ENCODE peak calls at places on chromosomes 2 and 18, in six cellular contexts. P is AG10803, S is heart right ventricle, U is foreskin fibroblast, F is prostate gland, T is sigmoid colon. A is an unnamed sample.

GRCh38 chr18:73043231-73044000 is 175.6 kb upstream of the NETO1 start:
- DNase-seq in P (no peak), S (no peak), U (no peak), F (no peak), T (no peak), A (no peak)

GRCh38 chr2:47309472-47309951 is 93.4 kb upstream of the MSH2 start:
- DNase-seq in P (no peak), S (no peak), U (no peak), F (no peak), T (no peak), A (no peak)

GRCh38 chr2:26327291-26328272 is 18.4 kb upstream of the SELENOI start:
- DNase-seq in P (peak; percentile 82), S (no peak), U (peak; percentile 30), F (no peak), T (no peak), A (no peak)

GRCh38 chr2:64140665-64141064 is 3.6 kb downstream of the PELI1 start:
- DNase-seq in P (no peak), S (no peak), U (no peak), F (no peak), T (no peak), A (no peak)

GRCh38 chr2:86042256-86043168 is 63.2 kb downstream of the POLR1A start:
- DNase-seq in P (no peak), S (no peak), U (no peak), F (no peak), T (peak; percentile 43), A (no peak)

GRCh38 chr18:46253498-46253897 is 149.3 kb downstream of the HAUS1 start:
- DNase-seq in P (peak; percentile 49), S (no peak), U (peak; percentile 34), F (no peak), T (peak; percentile 79), A (peak; percentile 68)

GRCh38 chr2:19178175-19178574 is 180.2 kb downstream of the OSR1 start:
- DNase-seq in P (peak; percentile 17), S (no peak), U (no peak), F (peak; percentile 50), T (no peak), A (peak; percentile 61)

GRCh38 chr18:55141318-55141717 is 182.1 kb upstream of the CCDC68 start:
- DNase-seq in P (no peak), S (no peak), U (no peak), F (no peak), T (no peak), A (no peak)

GRCh38 chr2:239381709-239382134 is 19.1 kb downstream of the HDAC4 start:
- DNase-seq in P (no peak), S (no peak), U (no peak), F (no peak), T (peak; percentile 44), A (no peak)

GRCh38 chr2:173075781-173076556 is at the start of gene MAP3K20:
- DNase-seq in P (peak; percentile 78), S (peak; percentile 82), U (peak; percentile 71), F (peak; percentile 75), T (peak; percentile 92), A (peak; percentile 82)

GRCh38 chr18:24514439-24514838 is 54.0 kb downstream of the HRH4 start:
- DNase-seq in P (peak; percentile 21), S (no peak), U (no peak), F (no peak), T (no peak), A (peak; percentile 73)

GRCh38 chr2:165793161-165793778 is 777 bp downstream of the GALNT3 start:
- DNase-seq in P (no peak), S (peak; percentile 2), U (no peak), F (peak; percentile 22), T (no peak), A (peak; percentile 92)

GRCh38 chr2:50546790-50547189 is 485.1 kb downstream of the NRXN1 start:
- DNase-seq in P (no peak), S (no peak), U (no peak), F (no peak), T (no peak), A (peak; percentile 94)

GRCh38 chr2:235032949-235033348 is 81.1 kb downstream of the SH3BP4 start:
- DNase-seq in P (no peak), S (no peak), U (no peak), F (no peak), T (no peak), A (no peak)

GRCh38 chr2:237482485-237482884 is 4.6 kb upstream of the MLPH start:
- DNase-seq in P (peak; percentile 62), S (peak; percentile 79), U (no peak), F (peak; percentile 94), T (peak; percentile 93), A (peak; percentile 54)

DNA sequence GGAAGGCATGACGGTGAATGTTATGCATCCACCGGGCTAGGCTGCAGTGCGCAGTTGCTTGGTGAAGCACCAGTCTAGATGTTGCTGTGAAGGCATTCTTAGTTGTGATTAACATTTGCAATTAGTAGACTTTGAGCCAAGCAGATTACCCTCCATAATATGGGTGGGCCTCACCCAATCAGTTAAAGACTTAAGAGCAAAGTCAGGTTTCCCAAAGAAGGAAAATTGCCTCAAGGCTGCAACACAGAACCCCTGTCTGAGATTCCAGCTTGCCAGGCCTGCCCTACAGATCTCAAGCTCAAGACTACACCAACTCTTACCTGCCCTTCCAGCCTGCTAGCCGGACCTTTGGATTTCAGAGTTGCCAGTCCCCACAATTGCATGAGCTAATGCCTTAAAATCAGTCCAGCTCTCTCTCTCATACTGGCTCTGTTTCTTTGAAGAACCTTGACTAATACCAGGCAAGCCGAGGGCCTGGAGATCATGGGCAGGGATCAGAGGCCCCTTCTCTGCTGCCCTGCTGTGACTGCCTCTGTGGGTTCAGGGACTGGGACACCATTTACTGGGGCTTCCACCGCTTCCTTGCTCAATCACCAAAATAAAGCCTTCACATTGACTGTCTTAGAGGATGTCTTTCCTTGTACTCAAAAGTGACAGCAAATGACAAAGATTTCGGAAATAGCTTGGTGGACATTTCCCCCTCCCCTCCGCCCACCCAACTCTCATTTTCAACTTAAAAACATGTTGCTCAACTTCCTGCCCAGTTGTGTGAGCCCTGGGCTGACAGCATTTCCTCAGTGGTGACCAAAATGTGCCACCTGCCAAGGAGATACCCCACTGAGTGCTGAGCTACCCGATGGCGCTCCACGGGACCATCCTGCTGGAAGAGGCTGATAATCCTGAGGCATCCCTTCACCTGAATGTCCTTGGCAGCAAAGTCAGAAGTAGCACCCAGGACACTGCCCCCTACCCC is 86.7 kb downstream of the GALNT14 start:
- DNase-seq in P (no peak), S (no peak), U (no peak), F (no peak), T (no peak), A (no peak)
- H3K4me3 ChIP-seq in P (no peak overlapping the region), S (no peak overlapping the region), U (no peak overlapping the region), F (no peak overlapping the region), T (no peak overlapping the region), A (no peak overlapping the region)

GRCh38 chr2:96926236-96926635 is 56.4 kb upstream of the SEMA4C start:
- DNase-seq in P (no peak), S (no peak), U (no peak), F (no peak), T (no peak), A (no peak)

GRCh38 chr2:96929245-96929925 is 57.0 kb downstream of the FAM178B start:
- DNase-seq in P (no peak), S (no peak), U (no peak), F (no peak), T (no peak), A (no peak)

GRCh38 chr2:96926791-96927190 is 56.9 kb upstream of the SEMA4C start:
- DNase-seq in P (no peak), S (no peak), U (no peak), F (no peak), T (peak; percentile 87), A (no peak)

GRCh38 chr2:96928277-96928781 is 58.1 kb downstream of the FAM178B start:
- DNase-seq in P (peak; percentile 9), S (no peak), U (peak; percentile 27), F (peak; percentile 35), T (peak; percentile 87), A (peak; percentile 58)

DNA sequence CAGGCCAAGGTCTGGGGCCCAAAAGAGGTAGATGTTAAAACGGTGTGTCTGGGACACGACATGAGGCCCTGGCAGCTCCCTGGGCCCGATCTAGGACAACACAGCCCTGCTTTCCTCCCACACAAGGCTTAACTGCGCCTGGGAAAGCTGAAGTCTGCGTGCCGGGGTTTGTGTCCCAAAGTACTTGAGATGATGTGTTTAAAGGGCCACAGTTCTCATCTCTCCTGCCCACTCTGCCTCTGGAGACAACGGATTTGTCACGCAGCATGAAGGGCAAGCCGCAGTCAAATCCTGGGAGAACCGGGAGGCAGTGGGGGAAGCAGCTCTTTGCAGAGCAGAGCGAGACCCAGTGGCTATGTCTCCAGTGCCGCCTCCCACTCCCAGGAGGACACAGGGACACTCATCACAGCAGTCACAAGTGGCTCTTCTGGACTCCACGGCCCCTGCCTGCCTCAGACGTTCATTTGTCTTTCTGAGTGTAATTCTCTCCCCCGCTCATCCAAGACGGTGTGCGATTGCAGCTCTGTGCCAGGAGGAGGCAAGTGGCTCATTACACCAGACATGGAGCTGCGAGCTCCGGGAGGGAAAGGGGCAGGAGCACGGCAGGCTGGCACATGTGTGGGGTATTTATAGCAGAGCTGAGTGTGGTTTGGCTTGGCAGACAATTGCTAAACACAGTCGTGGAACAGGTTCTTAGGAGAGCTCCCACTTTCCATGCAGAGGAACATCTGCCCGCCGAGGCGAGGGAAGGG is 57.7 kb upstream of the SEMA4C start:
- DNase-seq in P (peak; percentile 38), S (peak; percentile 56), U (peak; percentile 39), F (peak; percentile 90), T (peak; percentile 96), A (peak; percentile 98)
- H3K4me3 ChIP-seq in P (no peak overlapping the region), S (peak overlapping the region; percentile 32), U (peak overlapping the region; percentile 11), F (no peak overlapping the region), T (peak overlapping the region; percentile 24), A (no peak overlapping the region)

DNA sequence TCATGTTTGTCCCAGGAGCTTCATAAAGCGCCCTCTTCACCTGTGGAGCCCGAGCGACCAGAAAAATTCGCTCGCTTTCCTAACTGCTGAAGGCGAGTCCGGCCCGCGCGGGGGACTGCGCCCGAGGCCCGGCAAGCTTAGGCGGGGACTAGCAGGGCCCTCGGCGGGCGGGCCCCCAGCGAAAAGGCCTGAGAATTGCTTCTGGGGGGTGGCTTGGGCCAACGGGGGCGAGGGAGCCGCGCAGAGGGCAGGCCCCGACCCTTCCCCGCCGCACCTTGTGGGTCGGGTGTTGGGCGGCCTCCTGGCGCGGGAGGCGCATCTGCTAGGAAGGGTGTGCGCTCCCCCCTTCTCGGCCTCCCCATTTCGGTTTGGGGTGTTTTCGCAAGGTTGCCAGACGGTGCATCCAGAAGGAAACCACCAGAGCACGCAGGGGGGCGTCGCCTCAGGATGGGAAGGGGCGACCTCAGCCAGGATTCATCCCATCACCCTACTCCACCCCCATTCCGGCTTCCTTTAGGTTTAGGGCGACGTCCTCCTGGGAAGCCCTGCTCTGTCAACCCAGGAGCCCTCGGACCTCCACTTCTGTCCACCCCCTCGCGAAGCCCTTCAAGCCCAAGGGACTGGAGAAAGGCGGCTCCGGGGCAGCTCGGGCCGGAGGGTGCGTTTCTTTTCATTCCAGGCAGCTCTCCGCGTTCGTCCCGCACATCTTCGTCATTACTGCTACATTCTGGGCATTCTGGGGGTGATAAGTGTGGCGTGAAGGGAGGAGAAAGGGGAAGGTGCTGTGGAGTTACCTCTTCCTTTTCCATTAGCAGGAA is 9.1 kb downstream of the SP9 start:
- DNase-seq in P (no peak), S (no peak), U (no peak), F (no peak), T (no peak), A (no peak)
- H3K4me3 ChIP-seq in P (no peak overlapping the region), S (no peak overlapping the region), U (no peak overlapping the region), F (no peak overlapping the region), T (no peak overlapping the region), A (no peak overlapping the region)

DNA sequence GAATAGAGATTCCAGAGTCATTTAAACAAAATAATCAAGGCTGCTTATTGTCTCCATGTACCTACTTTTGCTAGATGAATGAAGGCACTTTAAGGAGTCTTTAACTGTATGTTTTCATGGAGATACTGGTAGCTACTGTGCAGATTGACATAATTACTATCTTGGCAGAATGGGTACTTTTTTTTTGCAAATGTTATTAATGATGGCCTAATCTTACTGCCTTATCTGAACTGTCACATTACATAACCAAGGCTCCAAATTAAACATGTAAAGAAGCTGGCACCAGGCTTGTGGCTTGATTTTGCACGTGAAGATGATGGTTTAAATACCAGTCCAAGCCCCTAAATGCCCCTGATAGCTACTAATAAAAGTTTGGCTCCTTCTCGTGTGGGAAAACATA is 4.0 kb downstream of the TRIB2 start:
- DNase-seq in P (no peak), S (no peak), U (no peak), F (no peak), T (no peak), A (no peak)
- H3K4me3 ChIP-seq in P (peak overlapping the region; percentile 91), S (peak overlapping the region; percentile 97), U (peak overlapping the region; percentile 85), F (peak overlapping the region; percentile 71), T (peak overlapping the region; percentile 82), A (no peak overlapping the region)

A was measured in epithelial cell of esophagus.